ENCODE peak calls at places on chromosomes 5 and 9, in seven cellular contexts. F is fibroblast of pulmonary artery; K is GDM1; Z is nephron progenitor cell; S is stimulated activated CD4-positive, alpha-beta T cell treated with anti-CD3 and anti-CD28 coated beads, Interleukin-15, amount 100 ng/mL, for 1 hour; P is neural crest cell; I is Right ventricle myocardium superior. J is an unnamed sample.

GRCh38 chr5:67425514-67425913 is 228.9 kb upstream of the CD180 start:
- DNase-seq in F (no peak), S (no peak), Z (no peak), I (no peak), P (no peak), K (no peak), J (no peak)

GRCh38 chr9:131398204-131398603 is 4.3 kb downstream of the PRRC2B start:
- DNase-seq in Z (no peak), P (no peak), S (no peak), I (no peak), F (no peak), K (peak), J (peak)

GRCh38 chr5:179762781-179763176 is 30.2 kb downstream of the MAML1 start:
- DNase-seq in Z (no peak), P (no peak), I (no peak), K (no peak), S (no peak), F (peak), J (no peak)

GRCh38 chr5:91865920-91866319 is 482.8 kb upstream of the ARRDC3 start:
- DNase-seq in K (no peak), F (no peak), P (no peak), I (no peak), Z (no peak), S (no peak), J (no peak)

GRCh38 chr5:168712280-168712924 is 133.2 kb upstream of the PANK3 start:
- DNase-seq in F (peak), P (no peak), K (no peak), Z (no peak), S (no peak), I (no peak), J (peak)

GRCh38 chr5:149387982-149388381 is 8.9 kb upstream of the IL17B start:
- DNase-seq in F (peak), P (no peak), S (no peak), Z (no peak), K (no peak), I (no peak), J (no peak)

GRCh38 chr5:113425909-113426308 is 8.9 kb downstream of the TSSK1B start:
- DNase-seq in F (no peak), S (no peak), P (no peak), Z (no peak), I (peak), K (no peak), J (no peak)

GRCh38 chr9:93257808-93258331 is 73.9 kb downstream of the WNK2 start:
- DNase-seq in K (no peak), P (no peak), S (no peak), I (no peak), F (no peak), Z (no peak), J (no peak)

GRCh38 chr5:375336-375920 is 53.9 kb downstream of the AHRR start:
- DNase-seq in S (no peak), Z (no peak), P (no peak), K (no peak), I (no peak), F (no peak), J (no peak)

GRCh38 chr5:139966856-139967255 is 76.2 kb downstream of the NRG2 start:
- DNase-seq in F (no peak), I (no peak), Z (no peak), S (no peak), P (no peak), K (no peak), J (no peak)

J was measured in left kidney.